ENCODE peak calls at places on chromosomes 6 and 20, in seven cellular contexts. C is stimulated activated CD8-positive, alpha-beta memory T cell treated with anti-CD3 and anti-CD28 coated beads, Interleukin-12 subunit alpha, Interleukin-12 subunit beta, amount 100 ng/mL, for 1 hour; J is fibroblast of mammary gland; P is effector CD4-positive, alpha-beta T cell; R is NCI-H1930; H is occipital lobe; D is MCF 10A. O is an unnamed sample.

GRCh38 chr6:50288241-50288640 is 238.5 kb upstream of the DEFB112 start:
- DNase-seq in P (no peak), C (no peak), R (no peak), D (no peak), H (no peak), J (no peak), O (no peak)

GRCh38 chr20:34013532-34013931 is 19.8 kb downstream of the RALY start:
- DNase-seq in J (no peak), D (no peak), H (no peak), C (no peak), R (no peak), P (no peak), O (no peak)

GRCh38 chr20:4465855-4466545 is 255.7 kb upstream of the PRND start:
- DNase-seq in J (no peak), P (no peak), R (no peak), H (no peak), D (no peak), C (no peak), O (no peak)

GRCh38 chr20:3727333-3728035 is 5.0 kb upstream of the HSPA12B start:
- DNase-seq in H (peak), P (no peak), C (no peak), R (no peak), D (peak), J (peak), O (no peak)

GRCh38 chr6:170096803-170097504 is 193.9 kb downstream of the DLL1 start:
- DNase-seq in H (no peak), C (no peak), J (no peak), P (no peak), R (no peak), D (no peak), O (no peak)

GRCh38 chr20:37690626-37691369 is 3.0 kb upstream of the CTNNBL1 start:
- DNase-seq in P (no peak), D (no peak), R (no peak), H (no peak), C (no peak), J (no peak), O (no peak)

GRCh38 chr6:26157150-26157837 is 70.1 kb downstream of the HFE start:
- DNase-seq in H (no peak), C (peak), P (peak), R (no peak), J (no peak), D (peak), O (peak)

GRCh38 chr6:81950877-81951276 is 198.4 kb upstream of the TENT5A start:
- DNase-seq in J (peak), D (no peak), C (no peak), H (no peak), R (no peak), P (no peak), O (no peak)

GRCh38 chr6:157090736-157091135 is 232.6 kb downstream of the TMEM242 start:
- DNase-seq in J (no peak), H (no peak), C (no peak), R (no peak), P (no peak), D (no peak), O (no peak)

GRCh38 chr6:57303931-57304681 is 13.3 kb upstream of the PRIM2 start:
- DNase-seq in R (no peak), C (no peak), H (no peak), J (peak), P (no peak), D (no peak), O (no peak)

GRCh38 chr6:60695232-60695631 is 1590.8 kb downstream of the KHDRBS2 start:
- DNase-seq in R (no peak), J (no peak), D (no peak), H (no peak), C (no peak), P (no peak), O (no peak)

GRCh38 chr20:50872562-50873288 is 58.5 kb downstream of the ADNP start:
- DNase-seq in C (no peak), H (no peak), P (no peak), R (no peak), D (no peak), J (no peak), O (no peak)

GRCh38 chr6:45655630-45656422 is 278.1 kb upstream of the SUPT3H start:
- DNase-seq in D (peak), H (no peak), J (peak), R (no peak), C (no peak), P (no peak), O (no peak)

GRCh38 chr20:9353916-9354276 is 160.5 kb upstream of the LAMP5 start:
- DNase-seq in H (no peak), D (peak), P (no peak), C (no peak), R (no peak), J (peak), O (no peak)

GRCh38 chr6:111294374-111294967 is 188.5 kb downstream of the REV3L start:
- DNase-seq in J (no peak), C (no peak), H (no peak), R (no peak), D (no peak), P (no peak), O (no peak)

GRCh38 chr6:70221715-70222236 is 81.1 kb downstream of the COL9A1 start:
- DNase-seq in H (no peak), R (no peak), J (no peak), D (no peak), P (no peak), C (no peak), O (no peak)

GRCh38 chr6:72966628-72967280 is 258.5 kb downstream of the KHDC1L start:
- DNase-seq in C (no peak), J (peak), D (peak), R (no peak), P (no peak), H (no peak), O (no peak)

GRCh38 chr20:3046677-3047462 is 1.0 kb downstream of the MRPS26 start:
- DNase-seq in J (no peak), P (no peak), R (no peak), D (peak), C (no peak), H (no peak), O (no peak)

GRCh38 chr6:163588211-163588919 is 173.8 kb downstream of the QKI start:
- DNase-seq in D (peak), C (no peak), H (no peak), J (peak), P (no peak), R (no peak), O (no peak)

GRCh38 chr6:20916081-20916480 is 381.8 kb downstream of the CDKAL1 start:
- DNase-seq in J (peak), R (no peak), D (no peak), H (no peak), P (no peak), C (no peak), O (no peak)

GRCh38 chr6:73382462-73383113 is 12.0 kb upstream of the DDX43 start:
- DNase-seq in C (no peak), R (no peak), H (no peak), P (no peak), D (peak), J (peak), O (no peak)

GRCh38 chr20:57688864-57689263 is 21.0 kb downstream of the PMEPA1 start:
- DNase-seq in D (no peak), P (no peak), J (peak), H (no peak), C (no peak), R (no peak), O (no peak)

GRCh38 chr6:158611600-158612041 is 32.9 kb downstream of the DYNLT1 start:
- DNase-seq in C (no peak), P (no peak), J (no peak), H (no peak), D (no peak), R (no peak), O (no peak)

GRCh38 chr20:1813101-1813529 is 82.1 kb upstream of the SIRPA start:
- DNase-seq in J (peak), D (peak), R (no peak), H (no peak), P (no peak), C (no peak), O (no peak)

GRCh38 chr6:170080828-170081368 is 210.0 kb downstream of the DLL1 start:
- DNase-seq in H (no peak), P (no peak), C (no peak), D (no peak), J (no peak), R (no peak), O (peak)

GRCh38 chr6:142868917-142869316 is 76.1 kb downstream of the HIVEP2 start:
- DNase-seq in R (no peak), P (no peak), J (no peak), D (no peak), C (no peak), H (no peak), O (no peak)

GRCh38 chr20:35171753-35172433 is at the start of gene PROCR:
- DNase-seq in D (peak), H (peak), J (peak), C (no peak), P (no peak), R (no peak), O (no peak)

GRCh38 chr6:149761438-149761837 is 11.9 kb downstream of the PCMT1 start:
- DNase-seq in P (no peak), D (no peak), J (no peak), R (no peak), C (no peak), H (no peak), O (no peak)

GRCh38 chr6:144278659-144279314 is 6.3 kb upstream of the UTRN start:
- DNase-seq in J (no peak), R (no peak), C (no peak), P (no peak), H (no peak), D (peak), O (no peak)

GRCh38 chr20:61131944-61132343 is 120.1 kb upstream of the CDH4 start:
- DNase-seq in P (no peak), H (no peak), R (no peak), D (no peak), J (no peak), C (no peak), O (no peak)

GRCh38 chr20:41249781-41250281 is 67.7 kb downstream of the ZHX3 start:
- DNase-seq in D (peak), J (peak), R (peak), P (no peak), C (no peak), H (no peak), O (peak)

GRCh38 chr6:70281923-70282902 is 20.7 kb downstream of the COL9A1 start:
- DNase-seq in C (no peak), J (no peak), P (no peak), D (no peak), H (no peak), R (no peak), O (no peak)

GRCh38 chr6:88445188-88445958 is 279.2 kb upstream of the CNR1 start:
- DNase-seq in H (no peak), R (no peak), D (no peak), C (no peak), P (no peak), J (no peak), O (no peak)

GRCh38 chr20:12987261-12987660 is 21.5 kb upstream of the SPTLC3 start:
- DNase-seq in C (no peak), P (no peak), H (no peak), J (no peak), R (no peak), D (no peak), O (no peak)

GRCh38 chr6:74936886-74937285 is 269.0 kb downstream of the COL12A1 start:
- DNase-seq in R (no peak), H (no peak), D (no peak), C (no peak), J (peak), P (no peak), O (no peak)

O was measured in nucleus accumbens.